ENCODE peak calls at places on chromosomes 2 and 18, in seven cellular contexts. One of them, this sample, is unnamed.

GRCh38 chr2:205139822-205140612 is 542.3 kb upstream of the NRP2 start:
- DNase-seq in SK-N-SH: no peak
- DNase-seq in H1: peak
- DNase-seq in T47D: no peak
- DNase-seq in K562: peak
- DNase-seq in HepG2: no peak
- DNase-seq in GM12878: no peak
- DNase-seq in this sample: no peak

GRCh38 chr2:101734511-101735165 is 37.1 kb downstream of the MAP4K4 start:
- DNase-seq in SK-N-SH: no peak
- DNase-seq in H1: no peak
- DNase-seq in T47D: no peak
- DNase-seq in K562: no peak
- DNase-seq in HepG2: no peak
- DNase-seq in GM12878: no peak
- DNase-seq in this sample: no peak

GRCh38 chr2:17605691-17606090 is 65.2 kb downstream of the VSNL1 start:
- DNase-seq in SK-N-SH: no peak
- DNase-seq in H1: no peak
- DNase-seq in T47D: no peak
- DNase-seq in K562: no peak
- DNase-seq in HepG2: no peak
- DNase-seq in GM12878: no peak
- DNase-seq in this sample: no peak

GRCh38 chr2:20291846-20292408 is 58.7 kb downstream of the PUM2 start:
- DNase-seq in SK-N-SH: no peak
- DNase-seq in H1: no peak
- DNase-seq in T47D: no peak
- DNase-seq in K562: no peak
- DNase-seq in HepG2: no peak
- DNase-seq in GM12878: no peak
- DNase-seq in this sample: no peak

GRCh38 chr2:227513113-227513512 is 41.2 kb downstream of the AGFG1 start:
- DNase-seq in SK-N-SH: peak
- DNase-seq in H1: no peak
- DNase-seq in T47D: no peak
- DNase-seq in K562: no peak
- DNase-seq in HepG2: no peak
- DNase-seq in GM12878: no peak
- DNase-seq in this sample: no peak

GRCh38 chr18:44882163-44882881 is 201.6 kb downstream of the SETBP1 start:
- DNase-seq in SK-N-SH: no peak
- DNase-seq in H1: no peak
- DNase-seq in T47D: no peak
- DNase-seq in K562: no peak
- DNase-seq in HepG2: no peak
- DNase-seq in GM12878: no peak
- DNase-seq in this sample: no peak

GRCh38 chr2:102915128-102915527 is 153.3 kb downstream of the TMEM182 start:
- DNase-seq in SK-N-SH: no peak
- DNase-seq in H1: no peak
- DNase-seq in T47D: no peak
- DNase-seq in K562: no peak
- DNase-seq in HepG2: peak
- DNase-seq in GM12878: no peak
- DNase-seq in this sample: peak

GRCh38 chr2:17717666-17718065 is 35.9 kb downstream of the SMC6 start:
- DNase-seq in SK-N-SH: no peak
- DNase-seq in H1: no peak
- DNase-seq in T47D: no peak
- DNase-seq in K562: peak
- DNase-seq in HepG2: no peak
- DNase-seq in GM12878: no peak
- DNase-seq in this sample: no peak

GRCh38 chr18:56873441-56874140 is 222.4 kb downstream of the WDR7 start:
- DNase-seq in SK-N-SH: no peak
- DNase-seq in H1: peak
- DNase-seq in T47D: no peak
- DNase-seq in K562: no peak
- DNase-seq in HepG2: peak
- DNase-seq in GM12878: no peak
- DNase-seq in this sample: no peak

GRCh38 chr2:127067620-127068350 is 39.2 kb downstream of the BIN1 start:
- DNase-seq in SK-N-SH: peak
- DNase-seq in H1: peak
- DNase-seq in T47D: peak
- DNase-seq in K562: peak
- DNase-seq in HepG2: peak
- DNase-seq in GM12878: no peak
- DNase-seq in this sample: peak

GRCh38 chr18:6333981-6334380 is 80.7 kb downstream of the L3MBTL4 start:
- DNase-seq in SK-N-SH: no peak
- DNase-seq in H1: no peak
- DNase-seq in T47D: no peak
- DNase-seq in K562: no peak
- DNase-seq in HepG2: peak
- DNase-seq in GM12878: no peak
- DNase-seq in this sample: no peak

GRCh38 chr18:9827856-9828793 is 57.6 kb upstream of the TXNDC2 start:
- DNase-seq in SK-N-SH: no peak
- DNase-seq in H1: no peak
- DNase-seq in T47D: peak
- DNase-seq in K562: peak
- DNase-seq in HepG2: no peak
- DNase-seq in GM12878: no peak
- DNase-seq in this sample: peak

GRCh38 chr2:204487447-204488229 is 57.6 kb upstream of the PARD3B start:
- DNase-seq in SK-N-SH: no peak
- DNase-seq in H1: no peak
- DNase-seq in T47D: no peak
- DNase-seq in K562: no peak
- DNase-seq in HepG2: peak
- DNase-seq in GM12878: no peak
- DNase-seq in this sample: no peak

GRCh38 chr2:40208478-40208877 is 243.4 kb downstream of the SLC8A1 start:
- DNase-seq in SK-N-SH: no peak
- DNase-seq in H1: no peak
- DNase-seq in T47D: no peak
- DNase-seq in K562: no peak
- DNase-seq in HepG2: no peak
- DNase-seq in GM12878: no peak
- DNase-seq in this sample: no peak

GRCh38 chr18:63604791-63605567 is 17.8 kb downstream of the SERPINB13 start:
- DNase-seq in SK-N-SH: no peak
- DNase-seq in H1: no peak
- DNase-seq in T47D: no peak
- DNase-seq in K562: no peak
- DNase-seq in HepG2: no peak
- DNase-seq in GM12878: no peak
- DNase-seq in this sample: peak

GRCh38 chr18:63451774-63452173 is 25.0 kb upstream of the SERPINB5 start:
- DNase-seq in SK-N-SH: no peak
- DNase-seq in H1: no peak
- DNase-seq in T47D: no peak
- DNase-seq in K562: no peak
- DNase-seq in HepG2: no peak
- DNase-seq in GM12878: no peak
- DNase-seq in this sample: no peak

GRCh38 chr2:216863946-216864345 is 4.1 kb upstream of the TNP1 start:
- DNase-seq in SK-N-SH: no peak
- DNase-seq in H1: no peak
- DNase-seq in T47D: no peak
- DNase-seq in K562: no peak
- DNase-seq in HepG2: no peak
- DNase-seq in GM12878: no peak
- DNase-seq in this sample: no peak

GRCh38 chr2:163157411-163157810 is 318.8 kb upstream of the KCNH7 start:
- DNase-seq in SK-N-SH: no peak
- DNase-seq in H1: no peak
- DNase-seq in T47D: no peak
- DNase-seq in K562: no peak
- DNase-seq in HepG2: no peak
- DNase-seq in GM12878: no peak
- DNase-seq in this sample: no peak

GRCh38 chr18:72543362-72544055 is 633 bp downstream of the CBLN2 start:
- DNase-seq in SK-N-SH: peak
- DNase-seq in H1: no peak
- DNase-seq in T47D: no peak
- DNase-seq in K562: no peak
- DNase-seq in HepG2: no peak
- DNase-seq in GM12878: no peak
- DNase-seq in this sample: no peak

GRCh38 chr2:59181347-59181746 is 940.2 kb upstream of the FANCL start:
- DNase-seq in SK-N-SH: no peak
- DNase-seq in H1: no peak
- DNase-seq in T47D: no peak
- DNase-seq in K562: no peak
- DNase-seq in HepG2: no peak
- DNase-seq in GM12878: no peak
- DNase-seq in this sample: no peak

GRCh38 chr2:9914384-9915065 is 37.0 kb upstream of the GRHL1 start:
- DNase-seq in SK-N-SH: no peak
- DNase-seq in H1: no peak
- DNase-seq in T47D: no peak
- DNase-seq in K562: peak
- DNase-seq in HepG2: no peak
- DNase-seq in GM12878: peak
- DNase-seq in this sample: peak

GRCh38 chr18:47756364-47757016 is 174.0 kb downstream of the SMAD2 start:
- DNase-seq in SK-N-SH: peak
- DNase-seq in H1: peak
- DNase-seq in T47D: peak
- DNase-seq in K562: peak
- DNase-seq in HepG2: peak
- DNase-seq in GM12878: no peak
- DNase-seq in this sample: peak

GRCh38 chr18:23240609-23240930 is 105.3 kb downstream of the CABLES1 start:
- DNase-seq in SK-N-SH: no peak
- DNase-seq in H1: no peak
- DNase-seq in T47D: no peak
- DNase-seq in K562: no peak
- DNase-seq in HepG2: no peak
- DNase-seq in GM12878: no peak
- DNase-seq in this sample: no peak

GRCh38 chr2:36904636-36905035 is 61.7 kb downstream of the STRN start:
- DNase-seq in SK-N-SH: no peak
- DNase-seq in H1: no peak
- DNase-seq in T47D: no peak
- DNase-seq in K562: no peak
- DNase-seq in HepG2: no peak
- DNase-seq in GM12878: no peak
- DNase-seq in this sample: no peak

GRCh38 chr2:36906277-36906676 is 60.1 kb downstream of the STRN start:
- DNase-seq in SK-N-SH: no peak
- DNase-seq in H1: no peak
- DNase-seq in T47D: no peak
- DNase-seq in K562: no peak
- DNase-seq in HepG2: no peak
- DNase-seq in GM12878: no peak
- DNase-seq in this sample: no peak

GRCh38 chr2:36902385-36903120 is 63.8 kb downstream of the STRN start:
- DNase-seq in SK-N-SH: no peak
- DNase-seq in H1: no peak
- DNase-seq in T47D: no peak
- DNase-seq in K562: no peak
- DNase-seq in HepG2: no peak
- DNase-seq in GM12878: no peak
- DNase-seq in this sample: no peak
- TF ChIP-seq JUND in SK-N-SH: no peak
- TF ChIP-seq JUND in H1: no peak
- TF ChIP-seq JUND in T47D: no peak
- TF ChIP-seq JUND in K562: no peak
- TF ChIP-seq JUND in HepG2: no peak
- TF ChIP-seq JUND in GM12878: no peak
- TF ChIP-seq JUND in this sample: no peak

GRCh38 chr2:111659361-111660281 is 224.4 kb downstream of the ANAPC1 start:
- DNase-seq in SK-N-SH: no peak
- DNase-seq in H1: peak
- DNase-seq in T47D: peak
- DNase-seq in K562: no peak
- DNase-seq in HepG2: peak
- DNase-seq in GM12878: no peak
- DNase-seq in this sample: peak
- TF ChIP-seq JUND in SK-N-SH: no peak
- TF ChIP-seq JUND in H1: no peak
- TF ChIP-seq JUND in T47D: no peak
- TF ChIP-seq JUND in K562: no peak
- TF ChIP-seq JUND in HepG2: no peak
- TF ChIP-seq JUND in GM12878: no peak
- TF ChIP-seq JUND in this sample: no peak

DNA sequence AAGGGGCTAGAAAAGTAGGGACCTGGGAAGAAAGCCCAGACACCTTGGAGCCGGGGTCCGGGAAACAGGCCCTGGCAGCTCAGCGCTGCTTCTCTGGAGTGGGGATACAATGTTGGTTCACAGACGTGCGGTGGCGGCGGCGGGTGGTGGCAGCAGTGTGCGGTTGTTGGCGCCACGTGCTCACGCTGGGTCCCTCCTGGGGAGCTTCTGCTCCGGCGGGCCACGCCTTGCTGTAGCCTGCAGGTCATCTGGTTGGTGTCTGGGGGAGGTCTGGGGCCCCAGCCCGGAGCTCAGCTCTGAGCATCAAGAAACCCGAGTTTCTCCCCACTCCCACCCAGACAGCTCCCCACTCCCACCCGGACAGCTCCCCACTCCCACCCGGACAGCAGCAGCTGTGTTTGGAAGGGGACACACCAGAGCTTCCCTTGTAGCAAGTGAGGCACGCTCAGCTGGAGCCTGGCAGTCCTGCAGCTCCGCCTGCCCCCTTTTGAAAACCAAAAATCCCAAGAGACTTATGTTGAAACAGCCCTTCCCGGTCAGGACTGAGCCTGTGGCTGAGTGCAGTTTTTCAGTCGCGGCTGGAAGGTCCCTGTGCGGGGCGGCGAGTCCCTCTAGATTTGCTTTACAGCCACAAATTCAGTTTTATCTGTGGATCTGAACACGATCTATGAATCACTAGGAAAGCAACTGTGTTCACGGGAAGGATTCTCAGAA is 46.9 kb downstream of the NFATC1 start:
- DNase-seq in SK-N-SH: no peak
- DNase-seq in H1: no peak
- DNase-seq in T47D: no peak
- DNase-seq in K562: no peak
- DNase-seq in HepG2: no peak
- DNase-seq in GM12878: no peak
- DNase-seq in this sample: no peak
- TF ChIP-seq JUND in SK-N-SH: no peak
- TF ChIP-seq JUND in H1: no peak
- TF ChIP-seq JUND in T47D: no peak
- TF ChIP-seq JUND in K562: no peak
- TF ChIP-seq JUND in HepG2: no peak
- TF ChIP-seq JUND in GM12878: no peak
- TF ChIP-seq JUND in this sample: no peak

DNA sequence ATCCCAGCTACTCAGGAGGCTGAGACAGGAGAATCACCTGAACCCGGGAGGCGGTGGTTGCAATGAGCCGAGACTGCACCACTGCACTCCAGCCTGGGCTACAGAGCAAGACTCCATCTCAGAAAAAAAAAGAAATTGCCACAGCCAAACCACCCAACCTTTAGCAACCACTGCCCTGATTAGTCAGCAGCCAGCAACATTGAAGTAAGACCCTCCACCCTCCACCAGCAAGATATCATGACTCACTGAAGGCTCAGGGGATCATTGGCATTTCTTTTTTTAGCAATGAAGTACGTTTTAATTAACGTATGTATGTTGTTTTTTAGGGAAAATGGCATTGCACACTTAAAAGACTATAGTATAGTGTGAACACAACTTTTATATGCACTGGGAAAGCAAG is 349.1 kb upstream of the ACVR2A start:
- DNase-seq in SK-N-SH: no peak
- DNase-seq in H1: no peak
- DNase-seq in T47D: no peak
- DNase-seq in K562: no peak
- DNase-seq in HepG2: no peak
- DNase-seq in GM12878: no peak
- DNase-seq in this sample: no peak
- TF ChIP-seq JUND in SK-N-SH: no peak
- TF ChIP-seq JUND in H1: no peak
- TF ChIP-seq JUND in T47D: no peak
- TF ChIP-seq JUND in K562: no peak
- TF ChIP-seq JUND in HepG2: no peak
- TF ChIP-seq JUND in GM12878: no peak
- TF ChIP-seq JUND in this sample: no peak

This sample was measured in HCT116.